ENCODE peak calls at places on chromosomes 6 and 20, in five cellular contexts. V, Y, S, X and Z are unnamed samples.

GRCh38 chr6:14079433-14079832 is 38.1 kb upstream of the CD83 start:
- DNase-seq in V (no peak), Y (no peak), S (peak), X (peak), Z (no peak)

GRCh38 chr6:32685603-32686002 is 19.1 kb upstream of the HLA-DQB1 start:
- DNase-seq in V (no peak), Y (no peak), S (no peak), X (no peak), Z (no peak)

GRCh38 chr20:32018269-32019155 is 8.3 kb downstream of the CCM2L start:
- DNase-seq in V (no peak), Y (peak), S (peak), X (peak), Z (no peak)

GRCh38 chr6:102759415-102759814 is 1365.9 kb downstream of the GRIK2 start:
- DNase-seq in V (no peak), Y (no peak), S (no peak), X (no peak), Z (peak)

GRCh38 chr6:49001856-49002255 is 461.2 kb downstream of the MMUT start:
- DNase-seq in V (no peak), Y (no peak), S (no peak), X (no peak), Z (no peak)

GRCh38 chr6:26336355-26337198 is 28.4 kb upstream of the BTN3A2 start:
- DNase-seq in V (no peak), Y (no peak), S (no peak), X (no peak), Z (no peak)

GRCh38 chr20:63273635-63274380 is 1.2 kb downstream of the ARFGAP1 start:
- DNase-seq in V (peak), Y (no peak), S (no peak), X (no peak), Z (no peak)

GRCh38 chr6:111686249-111686997 is 80.7 kb upstream of the TRAF3IP2 start:
- DNase-seq in V (no peak), Y (peak), S (no peak), X (no peak), Z (peak)

GRCh38 chr6:20302702-20303251 is 90.5 kb upstream of the MBOAT1 start:
- DNase-seq in V (peak), Y (no peak), S (no peak), X (no peak), Z (no peak)

DNA sequence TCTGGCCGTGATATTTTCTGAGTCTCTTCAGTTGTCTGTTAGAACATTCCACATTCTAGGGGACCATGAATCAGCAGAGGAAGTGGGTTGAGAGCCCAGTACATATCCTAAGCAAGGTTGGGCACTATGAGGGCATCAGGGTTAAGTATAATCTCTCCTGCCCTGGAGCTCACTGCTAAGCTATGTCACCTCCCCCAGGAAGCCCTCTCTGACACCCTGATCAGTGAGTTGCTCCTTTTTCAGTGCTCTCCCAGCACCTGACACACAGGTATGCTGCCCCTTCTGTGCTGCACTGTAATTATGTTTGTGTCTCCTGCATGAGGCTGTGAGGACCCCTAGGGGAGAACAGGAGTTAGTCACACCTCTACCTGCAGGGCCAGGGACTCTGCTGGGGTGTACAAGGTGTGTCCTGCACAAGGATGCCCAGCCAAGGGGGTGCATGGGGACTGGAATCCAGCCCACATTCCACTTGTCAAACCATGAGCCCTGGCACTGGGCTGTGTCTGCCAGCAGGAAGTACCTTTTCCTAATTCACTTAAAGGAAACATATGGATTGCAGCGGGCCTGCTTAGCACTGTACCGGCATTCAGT is 3.9 kb downstream of the RAB44 start:
- DNase-seq in V (no peak), Y (no peak), S (no peak), X (no peak), Z (no peak)
- TF ChIP-seq CTCF in V (peak), Y (no peak), S (no peak), X (no peak), Z (peak)

DNA sequence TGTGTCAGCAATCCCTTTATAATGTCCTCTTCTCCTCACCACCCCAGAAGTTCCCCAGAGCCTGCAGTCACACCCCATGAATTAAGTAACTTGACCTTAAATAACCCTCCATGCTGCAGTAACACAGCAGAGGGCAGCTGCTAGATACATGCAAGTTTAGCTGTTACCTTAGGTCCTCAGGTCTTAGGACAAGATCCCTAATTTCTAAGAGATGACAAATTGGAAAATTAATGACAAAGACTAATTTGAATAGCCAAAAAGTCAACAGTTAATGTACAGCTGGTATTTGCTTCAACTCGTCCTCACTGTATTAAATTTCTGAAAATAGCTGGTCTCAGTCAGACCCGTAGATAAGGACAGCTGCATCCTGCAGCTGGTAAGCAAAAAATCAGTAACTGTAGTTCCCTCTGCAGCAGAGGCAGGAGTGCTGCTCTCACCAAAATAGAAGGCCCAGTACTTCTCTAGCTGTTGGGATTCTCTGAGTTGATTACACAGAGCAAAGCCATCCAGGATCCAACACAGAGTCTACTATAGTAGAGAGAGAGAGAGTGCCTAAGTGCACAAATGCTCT is 62.4 kb downstream of the TNFRSF21 start:
- DNase-seq in V (no peak), Y (no peak), S (no peak), X (no peak), Z (no peak)
- H3K4me3 ChIP-seq in V (no peak), Y (no peak), S (no peak), X (no peak), Z (no peak)

GRCh38 chr6:120083186-120083585 is 733.6 kb upstream of the MAN1A1 start:
- DNase-seq in V (no peak), Y (no peak), S (no peak), X (no peak), Z (no peak)

DNA sequence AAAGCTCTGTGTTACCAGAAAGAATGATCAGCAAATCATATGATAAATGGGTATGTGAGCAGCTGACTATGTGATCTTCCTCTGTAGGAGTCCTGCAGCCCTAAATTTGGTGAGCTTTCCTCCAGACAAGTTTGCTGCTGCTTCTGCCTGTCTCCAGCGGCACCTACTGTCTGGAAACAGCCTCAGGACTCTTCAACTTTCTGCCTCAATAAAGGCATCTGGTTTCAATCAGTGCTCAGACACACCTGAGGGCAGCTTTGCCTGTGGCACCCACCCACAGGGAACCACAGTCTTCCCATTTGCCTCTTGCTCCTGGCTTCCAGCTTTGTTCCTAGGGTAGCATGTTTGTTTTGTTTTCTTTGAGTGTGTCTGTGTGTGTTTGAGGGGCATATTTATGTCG is 727.9 kb upstream of the MAN1A1 start:
- DNase-seq in V (no peak), Y (no peak), S (no peak), X (no peak), Z (no peak)
- TF ChIP-seq CTCF in V (peak), Y (peak), S (no peak), X (peak), Z (peak)

GRCh38 chr20:36465109-36466080 is 75.9 kb upstream of the MYL9 start:
- DNase-seq in V (no peak), Y (no peak), S (no peak), X (peak), Z (no peak)
- H3K4me3 ChIP-seq in V (no peak), Y (no peak), S (no peak), X (peak), Z (no peak)

DNA sequence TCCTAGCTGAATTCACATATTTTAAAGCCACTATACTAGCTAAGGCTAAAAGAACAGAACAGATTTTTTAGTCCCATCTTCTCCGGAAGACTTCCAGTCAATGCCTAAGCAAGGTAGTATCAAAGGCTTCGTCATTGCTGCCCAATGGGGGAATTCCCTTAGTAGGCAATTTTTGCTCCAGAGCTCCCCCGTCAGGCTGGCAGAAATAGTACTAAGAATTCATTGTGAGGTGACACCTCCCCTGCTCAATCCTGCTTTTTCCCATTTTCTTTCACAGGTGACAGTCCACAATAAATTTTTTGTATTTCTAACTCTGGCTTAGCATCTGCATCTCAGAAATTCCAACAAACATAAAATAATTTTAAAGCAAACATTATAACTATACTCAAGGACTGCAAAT is 52.8 kb upstream of the SRSF6 start:
- DNase-seq in V (no peak), Y (no peak), S (no peak), X (no peak), Z (no peak)
- TF ChIP-seq CTCF in V (peak), Y (no peak), S (no peak), X (no peak), Z (no peak)

GRCh38 chr6:52925919-52926792 is 16.7 kb upstream of the GSTA3 start:
- DNase-seq in V (no peak), Y (no peak), S (no peak), X (no peak), Z (no peak)

GRCh38 chr6:52922161-52922560 is 12.7 kb upstream of the GSTA3 start:
- DNase-seq in V (no peak), Y (no peak), S (no peak), X (no peak), Z (no peak)

GRCh38 chr6:52929321-52930164 is 20.0 kb upstream of the GSTA3 start:
- DNase-seq in V (no peak), Y (no peak), S (no peak), X (no peak), Z (peak)

GRCh38 chr6:52921743-52922142 is 12.2 kb upstream of the GSTA3 start:
- DNase-seq in V (no peak), Y (no peak), S (no peak), X (no peak), Z (no peak)

GRCh38 chr6:52925042-52925441 is 15.5 kb upstream of the GSTA3 start:
- DNase-seq in V (no peak), Y (no peak), S (no peak), X (no peak), Z (no peak)
- H3K4me3 ChIP-seq in V (no peak), Y (no peak), S (no peak), X (no peak), Z (no peak)

GRCh38 chr6:163137504-163137903 is 277.0 kb upstream of the QKI start:
- DNase-seq in V (no peak), Y (no peak), S (no peak), X (no peak), Z (no peak)
- TF ChIP-seq CTCF in V (no peak), Y (no peak), S (no peak), X (no peak), Z (no peak)